ENCODE peak calls at places on chromosomes 4 and X, in five cellular contexts. N is A549, E is K562, F is GM12878, R is HepG2. M is an unnamed sample.

GRCh38 chrX:9482408-9482807 is 17.6 kb downstream of the TBL1X start:
- DNase-seq in N (no peak), R (no peak), E (no peak), F (no peak), M (no peak)

GRCh38 chr4:13627606-13628301 is at the start of gene BOD1L1:
- DNase-seq in F (peak), E (peak), N (peak), R (peak), M (peak)

GRCh38 chrX:139971394-139971749 is 6.1 kb upstream of the CXorf66 start:
- DNase-seq in F (no peak), N (no peak), E (no peak), R (no peak), M (no peak)

GRCh38 chr4:78065514-78066192 is 8.5 kb downstream of the FRAS1 start:
- DNase-seq in F (no peak), E (no peak), R (peak), N (no peak), M (no peak)

GRCh38 chr4:120659626-120660170 is 262.8 kb downstream of the PRDM5 start:
- DNase-seq in N (no peak), E (no peak), F (no peak), R (no peak), M (no peak)

GRCh38 chr4:129929052-129929451 is 833.1 kb downstream of the C4orf33 start:
- DNase-seq in E (peak), F (no peak), R (no peak), N (peak), M (peak)

GRCh38 chr4:23934915-23935314 is 45.1 kb upstream of the PPARGC1A start:
- DNase-seq in F (no peak), N (no peak), R (no peak), E (no peak), M (peak)

GRCh38 chr4:78517050-78517652 is 34.4 kb upstream of the ANXA3 start:
- DNase-seq in F (no peak), N (peak), R (peak), E (peak), M (peak)

GRCh38 chr4:1090036-1090435 is 23.3 kb downstream of the RNF212 start:
- DNase-seq in R (no peak), N (no peak), E (no peak), F (no peak), M (no peak)

GRCh38 chrX:131734621-131735020 is 190.7 kb downstream of the OR13H1 start:
- DNase-seq in E (no peak), F (peak), R (no peak), N (no peak), M (no peak)

GRCh38 chr4:107130157-107130556 is 94.0 kb upstream of the DKK2 start:
- DNase-seq in F (no peak), E (no peak), R (no peak), N (no peak), M (no peak)

GRCh38 chrX:37347420-37347819 is 1.7 kb upstream of the PRRG1 start:
- DNase-seq in N (no peak), R (peak), E (no peak), F (no peak), M (peak)

GRCh38 chr4:42104521-42104920 is 47.9 kb downstream of the BEND4 start:
- DNase-seq in E (no peak), F (no peak), R (no peak), N (no peak), M (peak)

GRCh38 chr4:27861381-27861787 is 1000.7 kb downstream of the STIM2 start:
- DNase-seq in N (peak), E (no peak), R (peak), F (no peak), M (peak)

GRCh38 chr4:128543726-128544125 is 256.1 kb upstream of the PGRMC2 start:
- DNase-seq in F (no peak), R (no peak), E (no peak), N (no peak), M (no peak)

GRCh38 chrX:110287605-110288004 is 30.3 kb downstream of the AMMECR1 start:
- DNase-seq in E (no peak), F (no peak), N (no peak), R (no peak), M (no peak)

GRCh38 chr4:22962186-22962786 is 269.5 kb downstream of the GBA3 start:
- DNase-seq in F (no peak), E (peak), R (no peak), N (peak), M (peak)

GRCh38 chr4:153143527-153144348 is 60.5 kb upstream of the TRIM2 start:
- DNase-seq in F (no peak), E (peak), R (no peak), N (no peak), M (no peak)

GRCh38 chrX:125998432-125998831 is 167.7 kb downstream of the DCAF12L2 start:
- DNase-seq in E (no peak), R (no peak), N (peak), F (no peak), M (peak)

GRCh38 chr4:139770361-139770760 is 104.7 kb downstream of the MGST2 start:
- DNase-seq in R (no peak), F (no peak), E (no peak), N (peak), M (no peak)

GRCh38 chr4:19348746-19349145 is 903.0 kb upstream of the SLIT2 start:
- DNase-seq in E (no peak), R (no peak), N (no peak), F (no peak), M (no peak)

GRCh38 chr4:40255722-40256281 is 59.0 kb downstream of the RHOH start:
- DNase-seq in E (no peak), F (no peak), R (peak), N (peak), M (peak)

GRCh38 chr4:116413222-116413621 is 672.2 kb downstream of the TRAM1L1 start:
- DNase-seq in N (no peak), F (no peak), E (no peak), R (no peak), M (no peak)

GRCh38 chr4:157141976-157142375 is 66.0 kb downstream of the GLRB start:
- DNase-seq in R (no peak), N (no peak), F (no peak), E (no peak), M (no peak)

GRCh38 chrX:140504371-140505324 is at the start of gene SOX3:
- DNase-seq in N (no peak), R (no peak), E (no peak), F (no peak), M (no peak)

GRCh38 chrX:36787787-36788186 is 220.4 kb upstream of the FAM47C start:
- DNase-seq in R (no peak), F (no peak), N (no peak), E (no peak), M (no peak)

GRCh38 chrX:45743906-45744625 is 543.4 kb upstream of the DIPK2B start:
- DNase-seq in N (no peak), E (no peak), F (no peak), R (no peak), M (no peak)

DNA sequence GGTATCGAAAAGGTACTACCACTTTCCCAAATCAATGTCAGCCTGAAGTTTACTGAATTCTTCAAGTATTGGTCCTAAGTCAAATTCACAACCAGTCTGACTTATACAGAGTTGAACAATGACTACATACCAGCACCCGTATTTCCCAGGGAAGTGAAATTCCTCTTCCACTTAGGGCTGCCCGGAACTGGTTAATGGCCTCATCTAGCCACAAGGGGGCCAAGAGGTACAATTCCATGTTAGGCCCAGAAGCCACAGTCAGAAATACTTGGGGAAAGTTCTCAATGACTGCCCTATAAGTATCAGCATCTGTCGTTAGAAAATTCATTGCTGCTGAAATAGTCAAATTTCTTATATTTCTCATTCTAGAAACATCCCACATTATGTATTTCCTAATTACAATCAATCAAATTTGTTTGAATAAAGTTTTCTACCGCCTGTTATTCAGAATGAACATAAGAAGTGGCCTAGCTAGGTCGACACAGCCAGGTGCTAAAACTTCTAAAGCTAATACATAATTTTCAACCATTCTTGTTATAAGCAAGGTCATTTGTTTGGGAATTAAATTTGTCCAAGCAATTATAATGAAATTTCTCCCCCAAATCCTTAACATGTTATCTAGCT is 5.6 kb upstream of the PCDH7 start:
- DNase-seq in N (peak), R (peak), E (peak), F (no peak), M (peak)
- TF ChIP-seq MYC in N (no peak), R (no peak), E (no peak), F (no peak), M (no peak)

GRCh38 chr4:46937493-46937892 is 28.4 kb upstream of the COX7B2 start:
- DNase-seq in E (no peak), N (no peak), F (no peak), R (no peak), M (peak)
- TF ChIP-seq CTCF in E (no peak), N (no peak), F (no peak), R (no peak), M (no peak)

GRCh38 chr4:67437974-67438713 is 107.2 kb downstream of the CENPC start:
- DNase-seq in F (no peak), R (peak), E (no peak), N (no peak), M (peak)
- TF ChIP-seq MYC in F (no peak), R (no peak), E (no peak), N (no peak), M (no peak)

DNA sequence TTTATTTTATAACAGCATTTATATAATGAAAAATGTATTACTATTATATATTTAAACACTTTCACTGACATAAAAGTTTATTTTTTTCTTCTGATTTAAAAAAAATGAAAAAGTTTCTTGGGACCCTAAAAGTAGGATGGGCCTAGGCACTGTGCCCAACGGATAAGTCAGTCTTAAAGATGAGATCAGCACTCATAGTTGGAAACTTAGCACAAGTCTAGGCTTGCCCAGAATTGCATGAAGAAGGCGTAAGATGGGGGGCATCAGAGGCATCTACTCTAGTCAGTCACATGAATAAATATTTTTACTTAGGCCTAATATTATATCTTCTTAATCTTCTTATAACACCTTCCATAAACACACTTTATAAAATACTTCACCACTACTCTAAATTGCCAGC is 306.7 kb upstream of the GRID2 start:
- DNase-seq in N (no peak), R (no peak), F (no peak), E (no peak), M (no peak)
- TF ChIP-seq CTCF in N (no peak), R (no peak), F (no peak), E (no peak), M (no peak)

DNA sequence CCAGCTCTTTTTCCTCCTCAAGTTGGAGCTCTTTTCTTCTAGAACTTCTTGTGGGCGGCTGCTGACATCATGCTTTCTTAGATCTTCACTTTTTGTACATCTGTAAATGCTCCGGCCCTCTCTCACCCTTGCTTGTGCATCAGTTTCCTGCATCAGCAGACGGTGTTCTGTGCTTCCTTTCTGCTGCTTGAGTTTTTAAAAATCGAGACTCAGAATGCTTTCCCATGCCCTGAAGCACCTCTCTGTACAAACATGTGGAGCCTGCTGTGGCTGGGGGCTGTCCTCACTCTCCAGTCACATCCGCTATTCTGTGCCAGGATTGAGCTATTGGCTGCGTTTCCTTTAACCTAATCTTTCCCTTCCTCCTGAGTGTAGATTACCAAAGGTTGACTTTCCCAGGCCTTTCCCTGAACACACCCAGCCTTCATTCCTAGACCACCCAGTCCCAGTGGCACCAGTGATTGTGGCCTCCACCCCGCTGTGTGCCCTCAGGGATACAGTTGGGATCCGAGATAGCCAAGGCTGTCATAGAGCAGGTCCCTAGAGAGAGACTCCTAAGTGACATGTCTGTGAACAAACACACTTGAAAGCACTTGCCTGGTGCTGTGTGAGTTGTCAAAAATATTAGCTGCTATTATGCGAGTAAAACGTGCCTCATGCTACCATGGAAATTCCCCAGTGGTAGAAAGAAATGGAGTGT is 41.9 kb downstream of the TNIP2 start:
- DNase-seq in R (no peak), E (no peak), N (no peak), F (no peak), M (no peak)
- TF ChIP-seq MYC in R (no peak), E (no peak), N (no peak), F (no peak), M (no peak)

DNA sequence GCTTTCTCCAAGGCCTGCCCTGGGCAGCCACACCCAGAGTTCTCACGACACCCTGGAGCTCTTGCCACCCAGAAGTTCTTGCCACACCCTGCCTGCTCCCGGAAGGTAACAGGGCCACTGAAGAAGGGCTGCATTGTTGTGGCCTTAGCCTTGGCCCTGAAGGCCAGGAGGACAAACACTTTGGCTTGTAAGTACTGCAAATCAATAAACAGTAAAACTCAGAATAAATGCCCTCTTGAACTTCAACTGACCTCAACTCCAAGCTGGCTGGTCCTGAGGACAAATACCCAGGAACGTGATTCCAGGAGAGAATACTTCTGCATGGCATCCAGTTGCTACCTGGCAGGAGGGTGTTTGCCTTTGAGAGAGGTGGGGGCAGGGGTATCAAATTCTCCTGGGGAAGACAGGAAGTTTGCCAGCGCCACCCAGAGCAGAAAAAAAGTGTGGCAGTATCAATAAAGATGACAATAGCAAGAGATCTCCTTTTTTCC is 54.1 kb downstream of the TLR10 start:
- DNase-seq in E (no peak), R (peak), N (peak), F (no peak), M (peak)
- TF ChIP-seq CTCF in E (peak), R (peak), N (no peak), F (peak), M (no peak)